ENCODE peak calls at places on chromosomes 5 and 9, in six cellular contexts. One of them, this sample, is unnamed.

GRCh38 chr5:17343675-17344074 is 126.2 kb downstream of the BASP1 start:
- DNase-seq in cardiac muscle cell: no peak
- DNase-seq in fibroblast of lung: peak; percentile 93
- DNase-seq in HepG2: no peak
- DNase-seq in tibial nerve: no peak
- DNase-seq in mucosa of descending colon: no peak
- DNase-seq in this sample: no peak

GRCh38 chr5:145856285-145856818 is 16.5 kb downstream of the GRXCR2 start:
- DNase-seq in mucosa of descending colon: peak; percentile 58
- DNase-seq in tibial nerve: peak; percentile 24
- DNase-seq in cardiac muscle cell: peak; percentile 62
- DNase-seq in fibroblast of lung: peak; percentile 55
- DNase-seq in HepG2: peak; percentile 30
- DNase-seq in this sample: no peak

GRCh38 chr5:112529525-112529924 is 110.4 kb upstream of the EPB41L4A start:
- DNase-seq in cardiac muscle cell: peak; percentile 30
- DNase-seq in HepG2: peak; percentile 6
- DNase-seq in fibroblast of lung: no peak
- DNase-seq in tibial nerve: no peak
- DNase-seq in mucosa of descending colon: no peak
- DNase-seq in this sample: no peak

GRCh38 chr5:19264821-19265220 is 723.2 kb downstream of the CDH18 start:
- DNase-seq in fibroblast of lung: no peak
- DNase-seq in mucosa of descending colon: no peak
- DNase-seq in HepG2: no peak
- DNase-seq in cardiac muscle cell: no peak
- DNase-seq in tibial nerve: no peak
- DNase-seq in this sample: no peak

GRCh38 chr5:171569065-171569712 is 149.7 kb downstream of the FGF18 start:
- DNase-seq in cardiac muscle cell: no peak
- DNase-seq in fibroblast of lung: no peak
- DNase-seq in mucosa of descending colon: no peak
- DNase-seq in HepG2: no peak
- DNase-seq in tibial nerve: no peak
- DNase-seq in this sample: no peak

GRCh38 chr5:112772095-112772494 is 34.4 kb downstream of the APC start:
- DNase-seq in HepG2: no peak
- DNase-seq in mucosa of descending colon: no peak
- DNase-seq in fibroblast of lung: peak; percentile 25
- DNase-seq in tibial nerve: no peak
- DNase-seq in cardiac muscle cell: no peak
- DNase-seq in this sample: no peak

GRCh38 chr5:128436825-128437224 is 101.2 kb downstream of the FBN2 start:
- DNase-seq in HepG2: peak; percentile 9
- DNase-seq in fibroblast of lung: peak; percentile 53
- DNase-seq in mucosa of descending colon: no peak
- DNase-seq in cardiac muscle cell: no peak
- DNase-seq in tibial nerve: no peak
- DNase-seq in this sample: no peak

GRCh38 chr5:148909001-148909400 is 82.6 kb downstream of the ADRB2 start:
- DNase-seq in HepG2: no peak
- DNase-seq in fibroblast of lung: peak; percentile 81
- DNase-seq in cardiac muscle cell: no peak
- DNase-seq in mucosa of descending colon: no peak
- DNase-seq in tibial nerve: no peak
- DNase-seq in this sample: no peak

GRCh38 chr5:154610321-154611154 is 132.5 kb upstream of the HAND1 start:
- DNase-seq in mucosa of descending colon: peak; percentile 64
- DNase-seq in tibial nerve: peak; percentile 43
- DNase-seq in HepG2: peak; percentile 55
- DNase-seq in fibroblast of lung: peak; percentile 74
- DNase-seq in cardiac muscle cell: peak; percentile 91
- DNase-seq in this sample: peak; percentile 74

GRCh38 chr5:147188200-147189108 is 46.4 kb upstream of the STK32A start:
- DNase-seq in fibroblast of lung: peak; percentile 78
- DNase-seq in tibial nerve: no peak
- DNase-seq in cardiac muscle cell: peak; percentile 81
- DNase-seq in mucosa of descending colon: no peak
- DNase-seq in HepG2: peak; percentile 66
- DNase-seq in this sample: no peak

GRCh38 chr5:16508730-16509531 is 43.3 kb upstream of the ZNF622 start:
- DNase-seq in mucosa of descending colon: peak; percentile 69
- DNase-seq in fibroblast of lung: no peak
- DNase-seq in tibial nerve: no peak
- DNase-seq in HepG2: no peak
- DNase-seq in cardiac muscle cell: peak; percentile 89
- DNase-seq in this sample: no peak

GRCh38 chr9:123927625-123928308 is 2.2 kb downstream of the DENND1A start:
- DNase-seq in tibial nerve: no peak
- DNase-seq in cardiac muscle cell: no peak
- DNase-seq in HepG2: no peak
- DNase-seq in fibroblast of lung: peak; percentile 74
- DNase-seq in mucosa of descending colon: no peak
- DNase-seq in this sample: no peak

GRCh38 chr5:6667648-6668047 is 34.4 kb downstream of the SRD5A1 start:
- DNase-seq in cardiac muscle cell: no peak
- DNase-seq in fibroblast of lung: no peak
- DNase-seq in HepG2: no peak
- DNase-seq in mucosa of descending colon: no peak
- DNase-seq in tibial nerve: no peak
- DNase-seq in this sample: no peak

GRCh38 chr5:64784451-64785025 is 15.8 kb downstream of the CWC27 start:
- DNase-seq in cardiac muscle cell: peak; percentile 87
- DNase-seq in tibial nerve: peak; percentile 41
- DNase-seq in fibroblast of lung: peak; percentile 91
- DNase-seq in mucosa of descending colon: no peak
- DNase-seq in HepG2: peak; percentile 71
- DNase-seq in this sample: no peak

GRCh38 chr5:34682926-34683623 is 26.9 kb downstream of the RAI14 start:
- DNase-seq in HepG2: peak; percentile 33
- DNase-seq in cardiac muscle cell: no peak
- DNase-seq in mucosa of descending colon: no peak
- DNase-seq in fibroblast of lung: no peak
- DNase-seq in tibial nerve: no peak
- DNase-seq in this sample: no peak

GRCh38 chr5:78984020-78984610 is 995 bp downstream of the ARSB start:
- DNase-seq in cardiac muscle cell: no peak
- DNase-seq in tibial nerve: no peak
- DNase-seq in HepG2: peak; percentile 13
- DNase-seq in fibroblast of lung: no peak
- DNase-seq in mucosa of descending colon: no peak
- DNase-seq in this sample: no peak

GRCh38 chr9:101477736-101478135 is 42.2 kb upstream of the ALDOB start:
- DNase-seq in HepG2: no peak
- DNase-seq in fibroblast of lung: no peak
- DNase-seq in cardiac muscle cell: no peak
- DNase-seq in tibial nerve: no peak
- DNase-seq in mucosa of descending colon: no peak
- DNase-seq in this sample: no peak

GRCh38 chr5:147170603-147171002 is 64.2 kb upstream of the STK32A start:
- DNase-seq in mucosa of descending colon: no peak
- DNase-seq in fibroblast of lung: no peak
- DNase-seq in cardiac muscle cell: no peak
- DNase-seq in HepG2: peak; percentile 98
- DNase-seq in tibial nerve: no peak
- DNase-seq in this sample: no peak

GRCh38 chr9:136370687-136371530 is 2.6 kb downstream of the CARD9 start:
- DNase-seq in HepG2: no peak
- DNase-seq in tibial nerve: no peak
- DNase-seq in mucosa of descending colon: no peak
- DNase-seq in cardiac muscle cell: no peak
- DNase-seq in fibroblast of lung: peak; percentile 36
- DNase-seq in this sample: no peak

GRCh38 chr5:111603446-111603827 is 91.1 kb upstream of the STARD4 start:
- DNase-seq in fibroblast of lung: peak; percentile 62
- DNase-seq in mucosa of descending colon: no peak
- DNase-seq in tibial nerve: no peak
- DNase-seq in HepG2: no peak
- DNase-seq in cardiac muscle cell: peak; percentile 23
- DNase-seq in this sample: no peak

GRCh38 chr5:6737043-6737941 is 24.1 kb downstream of the TENT4A start:
- DNase-seq in fibroblast of lung: no peak
- DNase-seq in tibial nerve: no peak
- DNase-seq in cardiac muscle cell: no peak
- DNase-seq in mucosa of descending colon: no peak
- DNase-seq in HepG2: no peak
- DNase-seq in this sample: no peak

GRCh38 chr5:125722550-125722949 is 700.7 kb upstream of the GRAMD2B start:
- DNase-seq in HepG2: no peak
- DNase-seq in tibial nerve: no peak
- DNase-seq in fibroblast of lung: peak; percentile 54
- DNase-seq in mucosa of descending colon: no peak
- DNase-seq in cardiac muscle cell: no peak
- DNase-seq in this sample: no peak

GRCh38 chr9:77546391-77546790 is 101.7 kb downstream of the GNA14 start:
- DNase-seq in mucosa of descending colon: no peak
- DNase-seq in fibroblast of lung: no peak
- DNase-seq in tibial nerve: no peak
- DNase-seq in HepG2: no peak
- DNase-seq in cardiac muscle cell: no peak
- DNase-seq in this sample: no peak

GRCh38 chr5:81986126-81986525 is 14.3 kb downstream of the ATG10 start:
- DNase-seq in fibroblast of lung: no peak
- DNase-seq in HepG2: no peak
- DNase-seq in tibial nerve: no peak
- DNase-seq in mucosa of descending colon: no peak
- DNase-seq in cardiac muscle cell: no peak
- DNase-seq in this sample: no peak

GRCh38 chr5:81980160-81980559 is 8.3 kb downstream of the ATG10 start:
- DNase-seq in mucosa of descending colon: no peak
- DNase-seq in cardiac muscle cell: no peak
- DNase-seq in HepG2: no peak
- DNase-seq in fibroblast of lung: no peak
- DNase-seq in tibial nerve: no peak
- DNase-seq in this sample: no peak

DNA sequence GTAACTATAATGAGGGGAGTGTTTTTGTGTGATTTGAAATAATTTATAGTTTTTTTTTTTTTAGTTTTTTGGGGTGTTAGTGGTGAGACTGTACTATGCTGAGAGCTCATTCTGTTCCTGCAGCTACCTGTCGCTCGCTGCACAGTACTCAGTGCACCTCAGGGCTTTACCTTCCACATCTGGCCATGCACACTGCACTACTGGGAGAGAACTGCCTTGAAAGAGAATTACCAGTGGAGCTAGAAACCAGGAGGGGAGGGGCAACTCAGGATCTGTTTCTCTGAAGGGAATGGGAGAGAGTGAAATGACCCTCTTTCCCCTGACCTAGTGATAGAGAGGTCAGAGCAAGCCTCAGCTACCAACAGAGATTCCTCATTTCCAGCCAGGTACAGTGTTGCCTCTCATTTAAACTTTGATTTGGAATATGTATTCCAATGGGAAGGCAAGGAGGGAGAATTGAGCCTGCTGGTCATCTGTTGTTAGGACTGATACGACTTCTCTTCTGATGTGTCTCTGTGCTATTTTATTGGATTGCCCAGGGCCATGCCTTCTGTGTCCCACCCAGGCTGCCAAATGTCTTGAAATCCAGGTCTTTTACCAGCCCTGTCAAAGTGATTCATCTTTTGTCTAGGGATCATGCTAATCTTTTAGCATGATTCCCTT is 8.9 kb downstream of the ATG10 start:
- DNase-seq in HepG2: no peak
- DNase-seq in fibroblast of lung: no peak
- DNase-seq in cardiac muscle cell: peak; percentile 7
- DNase-seq in tibial nerve: no peak
- DNase-seq in mucosa of descending colon: no peak
- DNase-seq in this sample: no peak
- H3K4me3 ChIP-seq in HepG2: no peak overlapping the region
- H3K4me3 ChIP-seq in fibroblast of lung: no peak overlapping the region
- H3K4me3 ChIP-seq in cardiac muscle cell: no peak overlapping the region
- H3K4me3 ChIP-seq in tibial nerve: no peak overlapping the region
- H3K4me3 ChIP-seq in mucosa of descending colon: no peak overlapping the region
- H3K4me3 ChIP-seq in this sample: no peak overlapping the region

GRCh38 chr5:73274870-73275756 is 102.1 kb downstream of the TMEM174 start:
- DNase-seq in cardiac muscle cell: no peak
- DNase-seq in tibial nerve: peak; percentile 58
- DNase-seq in HepG2: no peak
- DNase-seq in mucosa of descending colon: no peak
- DNase-seq in fibroblast of lung: no peak
- DNase-seq in this sample: no peak
- TF ChIP-seq CTCF in cardiac muscle cell: no peak
- TF ChIP-seq CTCF in tibial nerve: no peak
- TF ChIP-seq CTCF in HepG2: no peak
- TF ChIP-seq CTCF in mucosa of descending colon: no peak
- TF ChIP-seq CTCF in fibroblast of lung: no peak
- TF ChIP-seq CTCF in this sample: no peak

GRCh38 chr9:115194216-115194615 is 76.3 kb upstream of the TNC start:
- DNase-seq in fibroblast of lung: no peak
- DNase-seq in tibial nerve: no peak
- DNase-seq in mucosa of descending colon: no peak
- DNase-seq in cardiac muscle cell: no peak
- DNase-seq in HepG2: no peak
- DNase-seq in this sample: no peak
- H3K36me3 ChIP-seq in fibroblast of lung: no peaks in the 10 kb centered on the region
- H3K36me3 ChIP-seq in tibial nerve: no peaks in the 10 kb centered on the region
- H3K36me3 ChIP-seq in mucosa of descending colon: no peaks in the 10 kb centered on the region
- H3K36me3 ChIP-seq in cardiac muscle cell: no peaks in the 10 kb centered on the region
- H3K36me3 ChIP-seq in HepG2: no peaks in the 10 kb centered on the region
- H3K36me3 ChIP-seq in this sample: no peaks in the 10 kb centered on the region

GRCh38 chr5:88660326-88660946 is 222.5 kb downstream of the MEF2C start:
- DNase-seq in tibial nerve: no peak
- DNase-seq in HepG2: no peak
- DNase-seq in cardiac muscle cell: no peak
- DNase-seq in mucosa of descending colon: peak; percentile 53
- DNase-seq in fibroblast of lung: no peak
- DNase-seq in this sample: no peak
- H3K4me3 ChIP-seq in tibial nerve: peak overlapping the region; percentile 37
- H3K4me3 ChIP-seq in HepG2: no peak overlapping the region
- H3K4me3 ChIP-seq in cardiac muscle cell: peak overlapping the region; percentile 48
- H3K4me3 ChIP-seq in mucosa of descending colon: no peak overlapping the region
- H3K4me3 ChIP-seq in fibroblast of lung: peak overlapping the region; percentile 52
- H3K4me3 ChIP-seq in this sample: peak overlapping the region; percentile 60

GRCh38 chr9:128150594-128151342 is 1.5 kb downstream of the LCN2 start:
- DNase-seq in cardiac muscle cell: peak; percentile 17
- DNase-seq in mucosa of descending colon: peak; percentile 82
- DNase-seq in fibroblast of lung: no peak
- DNase-seq in HepG2: peak; percentile 47
- DNase-seq in tibial nerve: no peak
- DNase-seq in this sample: no peak
- TF ChIP-seq CTCF in cardiac muscle cell: peak; percentile 32
- TF ChIP-seq CTCF in mucosa of descending colon: no peak
- TF ChIP-seq CTCF in fibroblast of lung: peak; percentile 27
- TF ChIP-seq CTCF in HepG2: peak; percentile 71
- TF ChIP-seq CTCF in tibial nerve: no peak
- TF ChIP-seq CTCF in this sample: no peak